ENCODE peak calls at places on chromosome 15, in nine cellular contexts. O, V, J, I, F, P, B, R and X are unnamed samples.
A peak's percentile ranks its signal among the peaks of the same experiment; 100 is the strongest.

GRCh38 chr15:45129651-45130129 is at the start of the genes DUOX1 and DUOXA1:
- DNase-seq in O (peak; percentile 67), V (no peak), J (no peak), I (no peak), F (peak; percentile 49), P (no peak), B (no peak), R (no peak), X (no peak)

GRCh38 chr15:73183071-73183470 is 130.8 kb downstream of the NEO1 start:
- DNase-seq in O (peak; percentile 77), V (no peak), J (no peak), I (no peak), F (no peak), P (no peak), B (no peak), R (no peak), X (no peak)

GRCh38 chr15:70870066-70870465 is 16.1 kb upstream of the LARP6 start:
- DNase-seq in O (no peak), V (no peak), J (no peak), I (no peak), F (no peak), P (no peak), B (peak; percentile 59), R (no peak), X (peak; percentile 37)

GRCh38 chr15:63287109-63287508 is 9.7 kb downstream of the APH1B start:
- DNase-seq in O (no peak), V (no peak), J (no peak), I (no peak), F (no peak), P (no peak), B (peak; percentile 52), R (no peak), X (peak; percentile 26)

GRCh38 chr15:98169551-98169950 is 209.0 kb downstream of the ARRDC4 start:
- DNase-seq in O (no peak), V (no peak), J (no peak), I (no peak), F (no peak), P (no peak), B (no peak), R (no peak), X (no peak)

GRCh38 chr15:80105193-80105984 is 45.9 kb downstream of the ZFAND6 start:
- DNase-seq in O (no peak), V (no peak), J (no peak), I (no peak), F (no peak), P (no peak), B (peak; percentile 66), R (no peak), X (no peak)

GRCh38 chr15:57769266-57769665 is 62.8 kb downstream of the POLR2M start:
- DNase-seq in O (no peak), V (peak; percentile 34), J (no peak), I (no peak), F (no peak), P (no peak), B (peak; percentile 89), R (no peak), X (peak; percentile 33)

GRCh38 chr15:90869601-90870353 is 1.4 kb downstream of the FURIN start:
- DNase-seq in O (peak; percentile 61), V (no peak), J (no peak), I (peak; percentile 70), F (peak; percentile 49), P (peak; percentile 41), B (peak; percentile 95), R (peak; percentile 40), X (peak; percentile 76)

GRCh38 chr15:63063164-63063756 is 20.7 kb downstream of the TPM1 start:
- DNase-seq in O (no peak), V (no peak), J (no peak), I (no peak), F (no peak), P (no peak), B (peak; percentile 17), R (no peak), X (no peak)

GRCh38 chr15:32993285-32993684 is 201.2 kb downstream of the FMN1 start:
- DNase-seq in O (peak; percentile 33), V (peak; percentile 11), J (no peak), I (no peak), F (no peak), P (no peak), B (peak; percentile 51), R (no peak), X (peak; percentile 33)